ENCODE peak calls at places on chromosome 2, in four cellular contexts. Z is SW480, V is neural crest cell, L is NCI-H2081. B is an unnamed sample.

GRCh38 chr2:27231921-27232320 is 14.8 kb downstream of the CAD start:
- DNase-seq in Z (no peak), V (no peak), L (no peak), B (no peak)

GRCh38 chr2:195202163-195202845 is 454.7 kb upstream of the SLC39A10 start:
- DNase-seq in Z (no peak), L (no peak), V (no peak), B (no peak)

GRCh38 chr2:74516070-74516633 is 1.9 kb downstream of the TLX2 start:
- DNase-seq in L (no peak), Z (no peak), V (no peak), B (no peak)

GRCh38 chr2:240573516-240574385 is 5.5 kb downstream of the RNPEPL1 start:
- DNase-seq in L (no peak), Z (no peak), V (no peak), B (no peak)

GRCh38 chr2:237996041-237996593 is 29.3 kb downstream of the UBE2F start:
- DNase-seq in Z (no peak), V (no peak), L (no peak), B (no peak)

GRCh38 chr2:98502556-98503335 is 58.1 kb downstream of the INPP4A start:
- DNase-seq in L (no peak), V (no peak), Z (no peak), B (peak)

GRCh38 chr2:10675126-10675525 is 14.6 kb downstream of the NOL10 start:
- DNase-seq in L (no peak), V (no peak), Z (no peak), B (no peak)

GRCh38 chr2:173652731-173653426 is 298.2 kb downstream of the CDCA7 start:
- DNase-seq in Z (peak), L (peak), V (no peak), B (no peak)

GRCh38 chr2:233994191-233994590 is 56.3 kb upstream of the SPP2 start:
- DNase-seq in Z (no peak), L (no peak), V (no peak), B (no peak)

GRCh38 chr2:37020887-37021796 is 54.8 kb upstream of the STRN start:
- DNase-seq in V (no peak), L (no peak), Z (no peak), B (no peak)

GRCh38 chr2:86323273-86323672 is 14.2 kb downstream of the REEP1 start:
- DNase-seq in L (no peak), Z (no peak), V (no peak), B (no peak)